ENCODE peak calls at places on chromosomes 1 and 21, in ten cellular contexts. N, E, M, G, I, T, S, V, Y and U are unnamed samples.
A peak's percentile ranks its signal among the peaks of the same experiment; 100 is the strongest.

GRCh38 chr1:232628335-232629214 is 1.4 kb downstream of the SIPA1L2 start:
- DNase-seq in E (no peak), I (no peak), V (peak; percentile 54), T (peak; percentile 59), S (peak; percentile 52), Y (no peak), N (peak; percentile 44), M (no peak), G (no peak), U (peak; percentile 72)

GRCh38 chr1:39575191-39576015 is 1.2 kb downstream of the PABPC4 start:
- DNase-seq in S (peak; percentile 81), M (peak; percentile 47), V (peak; percentile 73), E (peak; percentile 62), T (peak; percentile 89), I (peak; percentile 60), G (peak; percentile 57), Y (peak; percentile 58), N (peak; percentile 69), U (peak; percentile 46)

GRCh38 chr21:14977814-14978213 is 87.0 kb downstream of the NRIP1 start:
- DNase-seq in V (no peak), M (no peak), Y (no peak), N (no peak), T (no peak), G (no peak), I (no peak), E (no peak), S (no peak), U (no peak)

GRCh38 chr21:42829417-42829816 is 49.9 kb downstream of the WDR4 start:
- DNase-seq in T (no peak), I (no peak), M (no peak), S (no peak), G (no peak), E (no peak), N (no peak), V (no peak), Y (no peak), U (no peak)

GRCh38 chr21:38806942-38807284 is 1.2 kb downstream of the ETS2 start:
- DNase-seq in M (no peak), V (peak; percentile 42), I (no peak), E (no peak), S (peak; percentile 49), T (peak; percentile 76), G (no peak), Y (no peak), N (no peak), U (peak; percentile 33)

GRCh38 chr1:107450899-107451664 is 310.2 kb downstream of the NTNG1 start:
- DNase-seq in S (no peak), Y (no peak), V (no peak), E (no peak), M (no peak), G (no peak), N (no peak), I (no peak), T (no peak), U (no peak)

GRCh38 chr1:228236744-228237143 is 28.9 kb downstream of the OBSCN start:
- DNase-seq in S (peak; percentile 29), E (no peak), V (peak; percentile 21), I (peak; percentile 68), G (no peak), N (peak; percentile 33), M (no peak), Y (no peak), T (peak; percentile 78), U (peak; percentile 32)

GRCh38 chr1:198121058-198121829 is 35.6 kb upstream of the NEK7 start:
- DNase-seq in Y (no peak), G (no peak), E (no peak), S (peak; percentile 92), I (no peak), M (no peak), V (peak; percentile 96), T (peak; percentile 88), N (no peak), U (no peak)

GRCh38 chr1:28050746-28051145 is 37.7 kb downstream of the EYA3 start:
- DNase-seq in M (no peak), E (no peak), Y (no peak), N (no peak), V (no peak), I (no peak), T (no peak), G (no peak), S (no peak), U (no peak)

GRCh38 chr1:6220236-6220635 is 14.3 kb downstream of the RNF207 start:
- DNase-seq in M (no peak), T (no peak), V (no peak), I (no peak), N (no peak), Y (no peak), E (no peak), S (peak; percentile 49), G (no peak), U (no peak)

GRCh38 chr1:208640295-208640694 is 396.1 kb upstream of the PLXNA2 start:
- DNase-seq in E (no peak), S (no peak), M (no peak), I (no peak), Y (no peak), N (no peak), G (no peak), V (no peak), T (no peak), U (no peak)

GRCh38 chr1:208641881-208642280 is 397.7 kb upstream of the PLXNA2 start:
- DNase-seq in M (no peak), T (no peak), E (no peak), I (no peak), V (no peak), G (no peak), S (no peak), N (no peak), Y (no peak), U (no peak)

DNA sequence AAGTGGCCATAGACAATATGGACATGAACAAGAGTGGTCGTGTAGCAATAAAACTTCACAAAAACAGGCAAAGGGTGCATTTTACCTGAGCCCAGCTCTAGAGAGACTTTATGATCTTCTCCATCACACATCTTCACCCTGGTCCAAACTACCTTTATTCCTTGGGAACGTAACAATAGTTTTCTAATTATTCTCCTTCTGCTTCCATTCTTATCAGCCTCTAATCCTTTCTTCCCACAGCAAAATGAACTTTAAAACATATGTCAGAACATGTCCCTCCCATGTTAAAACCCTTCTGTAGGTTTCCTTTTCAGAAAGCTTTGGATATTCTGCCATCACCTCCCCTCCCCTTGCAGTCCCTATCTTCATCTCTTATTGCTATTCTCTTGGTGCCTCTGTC is 395.2 kb upstream of the PLXNA2 start:
- DNase-seq in M (no peak), Y (no peak), T (no peak), N (no peak), S (no peak), G (no peak), I (no peak), V (no peak), E (no peak), U (no peak)
- H3K4me1 ChIP-seq in M (no peaks in the 10 kb centered on the region), Y (peaks cover 4% of the 10 kb centered on the region), T (no peaks in the 10 kb centered on the region), N (no peaks in the 10 kb centered on the region), S (no peaks in the 10 kb centered on the region), G (no peaks in the 10 kb centered on the region), I (no peaks in the 10 kb centered on the region), V (no peaks in the 10 kb centered on the region), E (no peaks in the 10 kb centered on the region), U (no peaks in the 10 kb centered on the region)

GRCh38 chr1:46281021-46281420 is 22.4 kb downstream of the LRRC41 start:
- DNase-seq in S (no peak), G (no peak), M (no peak), I (no peak), Y (no peak), V (no peak), T (no peak), N (no peak), E (no peak), U (no peak)

GRCh38 chr1:46289134-46289494 is 14.3 kb downstream of the LRRC41 start:
- DNase-seq in V (no peak), Y (no peak), G (no peak), S (no peak), E (no peak), M (no peak), I (no peak), T (no peak), N (no peak), U (no peak)

GRCh38 chr1:46288485-46289133 is 14.8 kb downstream of the LRRC41 start:
- DNase-seq in M (no peak), T (peak; percentile 80), E (no peak), S (peak; percentile 77), I (no peak), V (peak; percentile 72), Y (no peak), N (no peak), G (no peak), U (no peak)

GRCh38 chr1:46285730-46286477 is 17.5 kb downstream of the LRRC41 start:
- DNase-seq in S (no peak), T (no peak), Y (no peak), I (no peak), E (peak; percentile 5), V (no peak), G (no peak), N (peak; percentile 10), M (no peak), U (no peak)

GRCh38 chr1:46284597-46285564 is 18.5 kb downstream of the LRRC41 start:
- DNase-seq in M (no peak), V (peak; percentile 16), N (peak; percentile 26), Y (no peak), E (no peak), I (no peak), S (peak; percentile 82), G (no peak), T (peak; percentile 53), U (no peak)
- H3K4me3 ChIP-seq in M (no peak overlapping the region), V (no peak overlapping the region), N (no peak overlapping the region), Y (no peak overlapping the region), E (no peak overlapping the region), I (no peak overlapping the region), S (no peak overlapping the region), G (no peak overlapping the region), T (no peak overlapping the region), U (no peak overlapping the region)

GRCh38 chr1:248699099-248699498 is 3.5 kb downstream of the OR14I1 start:
- DNase-seq in M (no peak), G (no peak), T (no peak), E (no peak), V (no peak), Y (no peak), S (no peak), N (no peak), I (no peak), U (no peak)
- H3K9me3 ChIP-seq in M (no peaks in the 10 kb centered on the region), G (no peaks in the 10 kb centered on the region), T (no peaks in the 10 kb centered on the region), E (no peaks in the 10 kb centered on the region), V (no peaks in the 10 kb centered on the region), Y (no peaks in the 10 kb centered on the region), S (peaks cover 19% of the 10 kb centered on the region), N (no peaks in the 10 kb centered on the region), I (no peaks in the 10 kb centered on the region), U (no peaks in the 10 kb centered on the region)

GRCh38 chr21:44912158-44912473 is 8.6 kb downstream of the ITGB2 start:
- DNase-seq in M (no peak), E (no peak), G (no peak), N (no peak), T (no peak), I (no peak), Y (no peak), S (no peak), V (no peak), U (no peak)
- H3K4me1 ChIP-seq in M (peaks cover 64% of the 10 kb centered on the region), E (peaks cover 95% of the 10 kb centered on the region), G (peaks cover 83% of the 10 kb centered on the region), N (peaks cover 5% of the 10 kb centered on the region), T (peaks cover 5% of the 10 kb centered on the region), I (peaks cover 25% of the 10 kb centered on the region), Y (peaks cover 4% of the 10 kb centered on the region), S (peaks cover 6% of the 10 kb centered on the region), V (no peaks in the 10 kb centered on the region), U (no peaks in the 10 kb centered on the region)

GRCh38 chr1:35188578-35189392 is 4.2 kb downstream of the SFPQ start:
- DNase-seq in V (no peak), Y (no peak), G (no peak), E (no peak), I (no peak), N (no peak), M (no peak), T (no peak), S (no peak), U (no peak)
- H3K4me3 ChIP-seq in V (peak overlapping the region; percentile 97), Y (peak overlapping the region; percentile 99), G (no peak overlapping the region), E (no peak overlapping the region), I (no peak overlapping the region), N (peak overlapping the region; percentile 100), M (no peak overlapping the region), T (peak overlapping the region; percentile 91), S (no peak overlapping the region), U (no peak overlapping the region)